ENCODE peak calls at places on chromosome 13, in seven cellular contexts. C is pancreas; N is CD8-positive, alpha-beta T cell; U is Karpas-422; O is neural progenitor cell; L is iPS DF 6.9; E is lung. A is an unnamed sample.

GRCh38 chr13:79481685-79482052 is 714 bp downstream of the NDFIP2 start:
- DNase-seq in O (no peak), L (no peak), E (no peak), U (peak; percentile 65), N (peak; percentile 41), C (peak; percentile 16), A (peak; percentile 50)

GRCh38 chr13:59691501-59692066 is 472.1 kb downstream of the DIAPH3 start:
- DNase-seq in U (no peak), O (no peak), L (no peak), E (no peak), N (no peak), C (no peak), A (no peak)

GRCh38 chr13:98416408-98416807 is 160.5 kb downstream of the STK24 start:
- DNase-seq in U (no peak), C (peak; percentile 94), O (no peak), N (no peak), L (no peak), E (peak; percentile 88), A (peak; percentile 84)

GRCh38 chr13:111658150-111659100 is 338.0 kb downstream of the TEX29 start:
- DNase-seq in E (no peak), C (no peak), U (no peak), L (no peak), N (no peak), O (peak; percentile 93), A (no peak)

GRCh38 chr13:64782459-64782858 is 2447.7 kb downstream of the PCDH9 start:
- DNase-seq in O (no peak), N (no peak), U (no peak), C (no peak), L (no peak), E (no peak), A (no peak)

GRCh38 chr13:41182231-41182630 is 12.1 kb downstream of the KBTBD7 start:
- DNase-seq in O (no peak), U (no peak), N (no peak), C (no peak), L (no peak), E (no peak), A (no peak)

GRCh38 chr13:35838356-35838755 is 292.8 kb downstream of the DCLK1 start:
- DNase-seq in C (no peak), U (no peak), E (no peak), L (no peak), N (no peak), O (no peak), A (no peak)

GRCh38 chr13:26376430-26376829 is 122.5 kb downstream of the CDK8 start:
- DNase-seq in U (no peak), L (no peak), C (no peak), N (no peak), O (no peak), E (no peak), A (no peak)

GRCh38 chr13:105007166-105007808 is 1528.2 kb downstream of the EFNB2 start:
- DNase-seq in O (no peak), L (no peak), C (no peak), U (no peak), N (no peak), E (no peak), A (no peak)

GRCh38 chr13:33582121-33582520 is 235.8 kb upstream of the RFC3 start:
- DNase-seq in O (no peak), L (no peak), E (no peak), C (no peak), U (no peak), N (no peak), A (no peak)

GRCh38 chr13:71801165-71801564 is 65.8 kb downstream of the DACH1 start:
- DNase-seq in U (no peak), L (no peak), C (no peak), O (no peak), E (no peak), N (no peak), A (no peak)

GRCh38 chr13:32976046-32976781 is 40.0 kb upstream of the KL start:
- DNase-seq in N (no peak), O (no peak), U (no peak), L (no peak), C (no peak), E (no peak), A (no peak)

GRCh38 chr13:41465215-41465907 is 8.0 kb downstream of the RGCC start:
- DNase-seq in U (no peak), O (no peak), L (no peak), C (no peak), E (peak; percentile 45), N (peak; percentile 89), A (peak; percentile 64)

GRCh38 chr13:27170221-27170520 is 1.4 kb downstream of the USP12 start:
- DNase-seq in U (peak; percentile 60), O (no peak), N (no peak), L (no peak), C (no peak), E (no peak), A (no peak)

GRCh38 chr13:40592035-40592434 is 74.4 kb downstream of the FOXO1 start:
- DNase-seq in N (no peak), C (no peak), O (no peak), U (no peak), E (no peak), L (no peak), A (no peak)

GRCh38 chr13:50123862-50124535 is 108.8 kb downstream of the KCNRG start:
- DNase-seq in N (peak; percentile 72), E (peak; percentile 96), L (no peak), C (peak; percentile 93), U (peak; percentile 80), O (peak; percentile 81), A (peak; percentile 94)

GRCh38 chr13:38223093-38223492 is 126.6 kb upstream of the UFM1 start:
- DNase-seq in U (no peak), N (no peak), L (peak; percentile 25), C (no peak), O (peak; percentile 66), E (no peak), A (no peak)

GRCh38 chr13:59951011-59951410 is 212.7 kb downstream of the DIAPH3 start:
- DNase-seq in O (no peak), L (no peak), U (no peak), C (no peak), N (no peak), E (no peak), A (no peak)

GRCh38 chr13:41942462-41943094 is 18.3 kb downstream of the VWA8 start:
- DNase-seq in O (peak; percentile 72), N (no peak), C (no peak), L (no peak), U (peak; percentile 52), E (no peak), A (no peak)

GRCh38 chr13:106917673-106918652 is 350.0 kb upstream of the ARGLU1 start:
- DNase-seq in N (peak; percentile 58), E (peak; percentile 78), L (peak; percentile 70), U (peak; percentile 83), O (peak; percentile 91), C (peak; percentile 83), A (peak; percentile 74)

GRCh38 chr13:62046512-62046911 is 630.9 kb upstream of the PCDH20 start:
- DNase-seq in C (no peak), N (no peak), U (no peak), L (no peak), O (no peak), E (no peak), A (no peak)

GRCh38 chr13:85434927-85435326 is 364.3 kb downstream of the SLITRK6 start:
- DNase-seq in C (no peak), E (no peak), U (no peak), L (no peak), O (no peak), N (no peak), A (no peak)

GRCh38 chr13:71079638-71080037 is 787.4 kb downstream of the DACH1 start:
- DNase-seq in E (no peak), O (no peak), U (no peak), C (no peak), L (no peak), N (no peak), A (no peak)

GRCh38 chr13:30810261-30810701 is 74.9 kb downstream of the ALOX5AP start:
- DNase-seq in E (no peak), C (peak; percentile 52), O (no peak), U (no peak), L (no peak), N (no peak), A (no peak)

GRCh38 chr13:110626510-110626909 is 11.2 kb downstream of the NAXD start:
- DNase-seq in L (no peak), N (no peak), O (no peak), U (no peak), C (no peak), E (no peak), A (no peak)

GRCh38 chr13:110627761-110628476 is 12.6 kb downstream of the NAXD start:
- DNase-seq in U (no peak), C (no peak), E (no peak), L (no peak), O (no peak), N (no peak), A (no peak)

GRCh38 chr13:110624766-110625756 is 9.7 kb downstream of the NAXD start:
- DNase-seq in O (peak; percentile 81), U (no peak), C (no peak), L (no peak), N (no peak), E (no peak), A (no peak)

GRCh38 chr13:110627351-110627750 is 12.0 kb downstream of the NAXD start:
- DNase-seq in N (no peak), C (no peak), L (no peak), E (no peak), U (no peak), O (no peak), A (no peak)

DNA sequence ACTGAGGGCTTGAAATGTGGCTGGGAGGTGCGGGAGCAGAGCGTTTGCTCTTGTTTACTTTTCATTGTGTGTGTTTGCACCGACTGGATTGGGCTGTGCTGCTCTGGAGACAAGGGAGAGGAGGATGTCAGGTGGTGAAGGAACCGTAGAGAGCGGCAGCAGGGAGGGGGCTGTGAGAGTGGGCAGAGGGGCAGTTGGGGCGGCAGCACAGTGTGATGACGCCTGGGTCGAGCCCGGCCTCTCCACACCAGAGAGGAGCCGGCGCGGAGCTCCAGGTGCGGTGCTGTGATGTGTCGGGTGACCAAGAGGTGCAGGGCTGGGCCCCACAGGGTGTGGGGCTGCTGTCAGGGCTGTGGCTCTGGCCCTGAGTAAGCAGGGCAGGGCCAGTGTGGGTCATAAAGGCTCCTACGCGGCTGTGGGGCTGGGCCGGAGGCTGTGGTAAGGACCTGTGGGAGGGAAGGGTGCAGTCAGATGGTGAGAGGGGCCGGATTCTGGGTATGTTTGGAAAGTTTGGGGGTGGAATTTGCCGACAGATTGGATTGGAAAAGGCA is 10.5 kb downstream of the NAXD start:
- DNase-seq in L (no peak), O (no peak), C (no peak), U (no peak), E (no peak), N (no peak), A (peak; percentile 45)
- H3K36me3 ChIP-seq in L (no peaks in the 10 kb centered on the region), O (no peaks in the 10 kb centered on the region), C (peaks cover 27% of the 10 kb centered on the region), U (peaks cover 13% of the 10 kb centered on the region), E (peaks cover 39% of the 10 kb centered on the region), N (peaks cover 19% of the 10 kb centered on the region), A (peaks cover 5% of the 10 kb centered on the region)

GRCh38 chr13:39509616-39510015 is 93.4 kb downstream of the LHFPL6 start:
- DNase-seq in O (no peak), N (no peak), U (no peak), E (no peak), L (no peak), C (no peak), A (no peak)
- H3K27me3 ChIP-seq in O (no peaks in the 10 kb centered on the region), N (no peaks in the 10 kb centered on the region), U (no peaks in the 10 kb centered on the region), E (no peaks in the 10 kb centered on the region), L (no peaks in the 10 kb centered on the region), C (no peaks in the 10 kb centered on the region), A (no peaks in the 10 kb centered on the region)

GRCh38 chr13:112870737-112871287 is 98.2 kb upstream of the MCF2L start:
- DNase-seq in E (no peak), U (no peak), N (no peak), C (no peak), L (no peak), O (no peak), A (no peak)
- H3K36me3 ChIP-seq in E (peaks cover 48% of the 10 kb centered on the region), U (no peaks in the 10 kb centered on the region), N (no peaks in the 10 kb centered on the region), C (peaks cover 7% of the 10 kb centered on the region), L (peaks cover 4% of the 10 kb centered on the region), O (no peaks in the 10 kb centered on the region), A (peaks cover 7% of the 10 kb centered on the region)

GRCh38 chr13:51869921-51870320 is 8.2 kb downstream of the CCDC70 start:
- DNase-seq in L (no peak), E (no peak), O (no peak), N (no peak), U (no peak), C (no peak), A (no peak)
- H3K27me3 ChIP-seq in L (no peaks in the 10 kb centered on the region), E (no peaks in the 10 kb centered on the region), O (no peaks in the 10 kb centered on the region), N (no peaks in the 10 kb centered on the region), U (no peaks in the 10 kb centered on the region), C (no peaks in the 10 kb centered on the region), A (no peaks in the 10 kb centered on the region)